ENCODE peak calls at places on chromosome 1, in five cellular contexts. One of them, this sample, is unnamed.

GRCh38 chr1:111856411-111857135 is 100.9 kb downstream of the DDX20 start:
- DNase-seq in uterus: no peak
- DNase-seq in right lobe of liver: no peak
- DNase-seq in heart right ventricle: no peak
- DNase-seq in prostate gland: peak
- DNase-seq in this sample: no peak

GRCh38 chr1:15459771-15460719 is 3.5 kb downstream of the CELA2A start:
- DNase-seq in uterus: no peak
- DNase-seq in right lobe of liver: no peak
- DNase-seq in heart right ventricle: no peak
- DNase-seq in prostate gland: no peak
- DNase-seq in this sample: no peak

GRCh38 chr1:167401260-167401873 is 117.0 kb downstream of the CD247 start:
- DNase-seq in uterus: no peak
- DNase-seq in right lobe of liver: peak
- DNase-seq in heart right ventricle: no peak
- DNase-seq in prostate gland: peak
- DNase-seq in this sample: peak

GRCh38 chr1:97936976-97937375 is 16.1 kb upstream of the DPYD start:
- DNase-seq in uterus: no peak
- DNase-seq in right lobe of liver: no peak
- DNase-seq in heart right ventricle: no peak
- DNase-seq in prostate gland: no peak
- DNase-seq in this sample: no peak

GRCh38 chr1:100538935-100539835 is 1.2 kb downstream of the GPR88 start:
- DNase-seq in uterus: no peak
- DNase-seq in right lobe of liver: peak
- DNase-seq in heart right ventricle: peak
- DNase-seq in prostate gland: no peak
- DNase-seq in this sample: no peak

GRCh38 chr1:30378991-30379581 is 344.3 kb downstream of the MATN1 start:
- DNase-seq in uterus: peak
- DNase-seq in right lobe of liver: peak
- DNase-seq in heart right ventricle: no peak
- DNase-seq in prostate gland: no peak
- DNase-seq in this sample: no peak

GRCh38 chr1:1033009-1033587 is 13.2 kb downstream of the AGRN start:
- DNase-seq in uterus: peak
- DNase-seq in right lobe of liver: no peak
- DNase-seq in heart right ventricle: peak
- DNase-seq in prostate gland: peak
- DNase-seq in this sample: no peak

GRCh38 chr1:218392717-218393116 is 47.6 kb downstream of the TGFB2 start:
- DNase-seq in uterus: no peak
- DNase-seq in right lobe of liver: no peak
- DNase-seq in heart right ventricle: no peak
- DNase-seq in prostate gland: no peak
- DNase-seq in this sample: no peak

GRCh38 chr1:181094813-181095212 is 6.3 kb downstream of the IER5 start:
- DNase-seq in uterus: peak
- DNase-seq in right lobe of liver: no peak
- DNase-seq in heart right ventricle: no peak
- DNase-seq in prostate gland: no peak
- DNase-seq in this sample: no peak

GRCh38 chr1:155974208-155975165 is 3.9 kb downstream of the ARHGEF2 start:
- DNase-seq in uterus: no peak
- DNase-seq in right lobe of liver: no peak
- DNase-seq in heart right ventricle: no peak
- DNase-seq in prostate gland: no peak
- DNase-seq in this sample: no peak
- H3K4me3 ChIP-seq in uterus: no peak
- H3K4me3 ChIP-seq in right lobe of liver: no peak
- H3K4me3 ChIP-seq in heart right ventricle: peak
- H3K4me3 ChIP-seq in prostate gland: no peak
- H3K4me3 ChIP-seq in this sample: peak

GRCh38 chr1:197924516-197925123 is 7.4 kb downstream of the LHX9 start:
- DNase-seq in uterus: no peak
- DNase-seq in right lobe of liver: no peak
- DNase-seq in heart right ventricle: no peak
- DNase-seq in prostate gland: peak
- DNase-seq in this sample: no peak
- TF ChIP-seq CTCF in uterus: peak
- TF ChIP-seq CTCF in right lobe of liver: peak
- TF ChIP-seq CTCF in heart right ventricle: peak
- TF ChIP-seq CTCF in prostate gland: peak
- TF ChIP-seq CTCF in this sample: peak

GRCh38 chr1:170670751-170671628 is 7.1 kb downstream of the PRRX1 start:
- DNase-seq in uterus: peak
- DNase-seq in right lobe of liver: no peak
- DNase-seq in heart right ventricle: peak
- DNase-seq in prostate gland: no peak
- DNase-seq in this sample: no peak

GRCh38 chr1:170674239-170674638 is 10.3 kb downstream of the PRRX1 start:
- DNase-seq in uterus: no peak
- DNase-seq in right lobe of liver: no peak
- DNase-seq in heart right ventricle: no peak
- DNase-seq in prostate gland: no peak
- DNase-seq in this sample: no peak

GRCh38 chr1:170669586-170670332 is 5.8 kb downstream of the PRRX1 start:
- DNase-seq in uterus: no peak
- DNase-seq in right lobe of liver: no peak
- DNase-seq in heart right ventricle: no peak
- DNase-seq in prostate gland: no peak
- DNase-seq in this sample: no peak

GRCh38 chr1:170669036-170669435 is 5.1 kb downstream of the PRRX1 start:
- DNase-seq in uterus: no peak
- DNase-seq in right lobe of liver: no peak
- DNase-seq in heart right ventricle: no peak
- DNase-seq in prostate gland: no peak
- DNase-seq in this sample: no peak

GRCh38 chr1:170671629-170671963 is 7.7 kb downstream of the PRRX1 start:
- DNase-seq in uterus: no peak
- DNase-seq in right lobe of liver: no peak
- DNase-seq in heart right ventricle: no peak
- DNase-seq in prostate gland: no peak
- DNase-seq in this sample: no peak
- H3K4me3 ChIP-seq in uterus: peak
- H3K4me3 ChIP-seq in right lobe of liver: no peak
- H3K4me3 ChIP-seq in heart right ventricle: no peak
- H3K4me3 ChIP-seq in prostate gland: no peak
- H3K4me3 ChIP-seq in this sample: no peak

DNA sequence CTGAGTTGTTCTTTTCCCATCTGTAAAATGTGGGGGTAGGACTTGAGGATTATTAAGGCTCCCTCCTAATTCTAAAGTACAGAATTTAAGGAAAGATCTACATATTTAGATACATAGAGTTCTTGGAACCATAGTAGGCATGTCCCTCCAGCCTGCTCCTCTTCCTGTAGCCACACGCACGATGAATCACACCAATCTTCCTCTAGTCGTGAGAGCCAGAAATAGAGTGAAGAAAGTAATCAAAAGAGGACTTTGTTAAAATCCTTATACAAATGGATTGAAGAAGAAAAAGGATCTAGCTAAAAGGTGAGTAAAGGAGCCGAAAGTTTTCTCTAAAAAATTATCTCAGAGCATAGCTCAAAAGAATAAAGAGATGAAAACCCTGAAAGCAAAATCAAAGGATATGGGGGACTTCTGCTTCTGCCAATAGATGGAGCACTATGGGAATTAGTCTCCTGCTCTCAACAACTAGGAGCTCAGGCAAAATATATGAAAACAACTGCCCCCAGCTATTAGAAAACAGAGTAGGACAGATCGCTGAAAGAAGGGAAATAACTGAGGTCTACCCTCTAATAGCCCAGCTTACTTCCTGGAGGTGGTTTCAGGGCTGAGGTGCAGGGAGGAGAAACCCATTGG is 8.5 kb downstream of the C1orf141 start:
- DNase-seq in uterus: no peak
- DNase-seq in right lobe of liver: no peak
- DNase-seq in heart right ventricle: no peak
- DNase-seq in prostate gland: no peak
- DNase-seq in this sample: no peak
- TF ChIP-seq CTCF in uterus: no peak
- TF ChIP-seq CTCF in right lobe of liver: no peak
- TF ChIP-seq CTCF in heart right ventricle: no peak
- TF ChIP-seq CTCF in prostate gland: no peak
- TF ChIP-seq CTCF in this sample: peak

DNA sequence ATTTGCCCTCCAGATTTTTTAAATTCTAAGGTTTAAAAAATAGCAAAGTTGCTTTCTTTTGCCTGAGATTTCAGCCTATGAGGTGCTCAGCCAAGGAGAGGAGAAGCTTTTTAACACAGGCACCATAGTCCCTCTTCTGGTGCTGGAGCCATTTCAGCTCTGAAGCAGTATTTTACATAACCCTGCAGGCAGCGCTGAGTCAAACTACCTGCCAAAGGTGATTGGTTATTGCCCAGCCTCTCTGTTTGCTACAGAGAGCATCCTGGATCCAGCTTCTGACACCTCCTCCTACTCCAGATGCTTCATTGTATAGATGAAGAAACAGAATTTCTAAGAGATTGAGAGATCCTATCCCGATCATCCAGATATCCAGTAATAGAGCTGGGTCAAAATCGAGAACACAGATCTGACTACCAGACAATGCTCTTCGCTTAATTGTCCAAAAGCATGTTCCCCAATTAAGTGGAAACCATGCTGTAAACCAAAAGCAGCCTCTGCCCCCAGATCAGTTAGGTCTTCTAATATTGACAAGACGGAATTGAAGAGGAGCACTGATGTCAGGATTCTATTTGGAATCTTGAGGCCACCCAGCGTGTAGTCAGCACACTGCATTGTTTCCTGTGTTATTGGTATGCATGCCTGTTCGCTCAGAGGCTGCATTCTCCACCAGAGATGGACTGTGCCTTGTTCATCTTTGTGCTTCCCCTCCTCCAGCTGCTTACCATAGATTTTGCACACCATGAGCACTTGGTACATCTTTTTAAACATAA is 22.1 kb downstream of the RGS8 start:
- DNase-seq in uterus: no peak
- DNase-seq in right lobe of liver: no peak
- DNase-seq in heart right ventricle: no peak
- DNase-seq in prostate gland: no peak
- DNase-seq in this sample: no peak
- H3K4me3 ChIP-seq in uterus: no peak
- H3K4me3 ChIP-seq in right lobe of liver: no peak
- H3K4me3 ChIP-seq in heart right ventricle: no peak
- H3K4me3 ChIP-seq in prostate gland: no peak
- H3K4me3 ChIP-seq in this sample: no peak

GRCh38 chr1:24952413-24952841 is 22.4 kb upstream of the RUNX3 start:
- DNase-seq in uterus: no peak
- DNase-seq in right lobe of liver: no peak
- DNase-seq in heart right ventricle: no peak
- DNase-seq in prostate gland: no peak
- DNase-seq in this sample: no peak
- TF ChIP-seq CTCF in uterus: no peak
- TF ChIP-seq CTCF in right lobe of liver: no peak
- TF ChIP-seq CTCF in heart right ventricle: no peak
- TF ChIP-seq CTCF in prostate gland: no peak
- TF ChIP-seq CTCF in this sample: no peak

DNA sequence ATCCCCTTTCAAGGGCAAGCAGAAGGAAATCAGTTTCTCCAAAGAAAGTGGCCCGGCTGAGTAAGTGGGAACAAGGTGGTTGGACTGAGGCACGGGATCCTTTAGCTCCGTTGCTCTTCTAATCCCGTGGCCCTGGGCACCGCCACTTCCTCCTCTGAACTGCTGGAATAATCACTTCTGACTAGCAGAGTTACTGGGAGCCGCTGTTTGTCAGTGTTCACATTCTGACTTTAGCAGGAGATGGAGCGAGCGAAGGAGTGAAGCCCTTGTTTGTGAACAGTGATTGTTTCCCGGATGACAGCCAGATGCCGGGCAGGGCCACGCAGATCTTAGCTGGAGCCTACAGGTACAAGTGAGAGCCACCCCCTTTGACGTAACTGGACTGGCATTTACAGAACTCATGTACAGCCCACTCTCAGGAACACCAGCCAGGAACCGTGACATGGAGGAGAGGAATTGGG is 1.3 kb upstream of the ZNF496 start:
- DNase-seq in uterus: no peak
- DNase-seq in right lobe of liver: no peak
- DNase-seq in heart right ventricle: peak
- DNase-seq in prostate gland: peak
- DNase-seq in this sample: no peak
- H3K4me3 ChIP-seq in uterus: peak
- H3K4me3 ChIP-seq in right lobe of liver: no peak
- H3K4me3 ChIP-seq in heart right ventricle: peak
- H3K4me3 ChIP-seq in prostate gland: peak
- H3K4me3 ChIP-seq in this sample: peak

DNA sequence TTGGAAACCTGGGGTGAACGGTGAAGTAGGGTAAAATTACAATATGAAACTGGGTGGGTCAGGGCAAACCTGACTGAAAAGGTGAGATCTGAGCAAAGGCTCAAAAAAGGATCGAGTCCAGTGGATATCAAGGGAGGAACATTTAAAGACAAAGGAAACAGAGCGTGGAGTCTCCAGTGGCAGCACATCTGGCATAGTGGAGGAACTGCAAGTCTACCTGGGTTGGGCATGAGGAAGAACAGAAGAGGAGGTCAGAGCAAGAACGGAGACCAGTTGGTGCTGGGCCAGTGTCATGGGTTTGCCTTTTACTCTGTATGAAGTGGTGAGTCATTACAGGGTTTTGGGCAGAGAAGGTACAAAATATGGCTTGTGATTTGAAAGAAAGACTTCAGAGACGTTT is 163.7 kb downstream of the NTPCR start:
- DNase-seq in uterus: no peak
- DNase-seq in right lobe of liver: no peak
- DNase-seq in heart right ventricle: no peak
- DNase-seq in prostate gland: no peak
- DNase-seq in this sample: peak
- TF ChIP-seq CTCF in uterus: no peak
- TF ChIP-seq CTCF in right lobe of liver: no peak
- TF ChIP-seq CTCF in heart right ventricle: no peak
- TF ChIP-seq CTCF in prostate gland: no peak
- TF ChIP-seq CTCF in this sample: no peak

This sample was measured in epithelial cell of proximal tubule.